ENCODE peak calls at places on chromosomes 3 and 15, in five cellular contexts. R, Q, E, N and Z are unnamed samples.

GRCh38 chr3:50623840-50624474 is 7.0 kb downstream of the MAPKAPK3 start:
- DNase-seq in R (no peak), Q (no peak), E (peak; percentile 27), N (no peak), Z (no peak)

GRCh38 chr15:31280037-31280830 is 46.4 kb upstream of the KLF13 start:
- DNase-seq in R (peak; percentile 91), Q (no peak), E (peak; percentile 11), N (no peak), Z (peak; percentile 73)

GRCh38 chr15:22902046-22902445 is 63.6 kb downstream of the NIPA2 start:
- DNase-seq in R (no peak), Q (no peak), E (no peak), N (no peak), Z (no peak)

GRCh38 chr3:14120111-14120920 is 4.4 kb downstream of the CHCHD4 start:
- DNase-seq in R (no peak), Q (no peak), E (no peak), N (no peak), Z (no peak)

GRCh38 chr3:153162513-153163348 is 705 bp downstream of the RAP2B start:
- DNase-seq in R (peak; percentile 45), Q (no peak), E (peak; percentile 46), N (no peak), Z (peak; percentile 56)

GRCh38 chr3:99248130-99248529 is 346.6 kb upstream of the DCBLD2 start:
- DNase-seq in R (no peak), Q (no peak), E (no peak), N (no peak), Z (no peak)

GRCh38 chr3:66259721-66260255 is 39.0 kb downstream of the SLC25A26 start:
- DNase-seq in R (no peak), Q (no peak), E (peak; percentile 4), N (no peak), Z (no peak)

GRCh38 chr3:114838025-114838424 is 309.1 kb downstream of the ZBTB20 start:
- DNase-seq in R (no peak), Q (no peak), E (no peak), N (no peak), Z (no peak)

GRCh38 chr3:30544811-30545210 is 61.6 kb upstream of the TGFBR2 start:
- DNase-seq in R (no peak), Q (no peak), E (peak; percentile 90), N (peak; percentile 24), Z (no peak)

GRCh38 chr15:95857758-95858157 is 472.7 kb upstream of the NR2F2 start:
- DNase-seq in R (no peak), Q (no peak), E (no peak), N (no peak), Z (no peak)

GRCh38 chr3:79139395-79140060 is 628.3 kb downstream of the ROBO1 start:
- DNase-seq in R (no peak), Q (no peak), E (peak; percentile 33), N (no peak), Z (no peak)

GRCh38 chr3:132290833-132291232 is 26.4 kb upstream of the ACP3 start:
- DNase-seq in R (no peak), Q (no peak), E (peak; percentile 85), N (no peak), Z (no peak)

GRCh38 chr3:23834082-23834870 is 28.5 kb downstream of the UBE2E1 start:
- DNase-seq in R (no peak), Q (no peak), E (peak; percentile 31), N (no peak), Z (no peak)

GRCh38 chr3:184336484-184337230 is 743 bp upstream of the FAM131A start:
- DNase-seq in R (peak; percentile 75), Q (no peak), E (peak; percentile 72), N (no peak), Z (peak; percentile 51)

GRCh38 chr15:60035344-60035743 is 31.2 kb downstream of the FOXB1 start:
- DNase-seq in R (no peak), Q (no peak), E (no peak), N (no peak), Z (no peak)

GRCh38 chr3:61807865-61808276 is 246.5 kb downstream of the PTPRG start:
- DNase-seq in R (no peak), Q (no peak), E (peak; percentile 68), N (no peak), Z (no peak)

GRCh38 chr15:63156708-63157065 is 590 bp downstream of the RPS27L start:
- DNase-seq in R (peak; percentile 66), Q (no peak), E (peak; percentile 44), N (no peak), Z (no peak)

GRCh38 chr15:32657198-32657886 is 15.8 kb downstream of the SCG5 start:
- DNase-seq in R (no peak), Q (no peak), E (no peak), N (no peak), Z (no peak)

GRCh38 chr15:92925409-92925808 is 25.3 kb downstream of the CHD2 start:
- DNase-seq in R (no peak), Q (no peak), E (no peak), N (no peak), Z (no peak)

GRCh38 chr15:52567886-52568568 is 803 bp downstream of the ARPP19 start:
- DNase-seq in R (no peak), Q (no peak), E (peak; percentile 8), N (peak; percentile 11), Z (no peak)

GRCh38 chr3:47611577-47611976 is 32.9 kb upstream of the CSPG5 start:
- DNase-seq in R (no peak), Q (no peak), E (no peak), N (no peak), Z (no peak)

GRCh38 chr3:129446926-129447325 is 6.9 kb downstream of the IFT122 start:
- DNase-seq in R (no peak), Q (no peak), E (no peak), N (no peak), Z (no peak)